ENCODE peak calls at places on chromosomes 11 and 22, in ten cellular contexts. One of them, this sample, is unnamed.

GRCh38 chr11:34379081-34379480 is 21.3 kb upstream of the ABTB2 start:
- DNase-seq in CD8-positive, alpha-beta T cell: no peak
- DNase-seq in fibroblast of the aortic adventitia: no peak
- DNase-seq in A549: no peak
- DNase-seq in GM10248: no peak
- DNase-seq in MM.1S: no peak
- DNase-seq in AG04450: no peak
- DNase-seq in B cell: no peak
- DNase-seq in CD4-positive, alpha-beta T cell: no peak
- DNase-seq in tibial nerve: no peak
- DNase-seq in this sample: no peak

GRCh38 chr11:58900479-58901420 is 38.5 kb upstream of the GLYATL1 start:
- DNase-seq in GM10248: peak; percentile 54
- DNase-seq in fibroblast of the aortic adventitia: peak; percentile 81
- DNase-seq in tibial nerve: peak; percentile 62
- DNase-seq in A549: peak; percentile 47
- DNase-seq in CD8-positive, alpha-beta T cell: no peak
- DNase-seq in CD4-positive, alpha-beta T cell: no peak
- DNase-seq in MM.1S: peak; percentile 71
- DNase-seq in AG04450: peak; percentile 61
- DNase-seq in B cell: peak; percentile 46
- DNase-seq in this sample: peak; percentile 60

GRCh38 chr11:89275966-89276365 is 98.3 kb downstream of the TYR start:
- DNase-seq in A549: no peak
- DNase-seq in MM.1S: no peak
- DNase-seq in CD8-positive, alpha-beta T cell: no peak
- DNase-seq in B cell: no peak
- DNase-seq in tibial nerve: no peak
- DNase-seq in fibroblast of the aortic adventitia: no peak
- DNase-seq in CD4-positive, alpha-beta T cell: no peak
- DNase-seq in GM10248: no peak
- DNase-seq in AG04450: no peak
- DNase-seq in this sample: no peak

GRCh38 chr11:90774727-90775572 is 552.1 kb upstream of the CHORDC1 start:
- DNase-seq in GM10248: no peak
- DNase-seq in A549: no peak
- DNase-seq in fibroblast of the aortic adventitia: no peak
- DNase-seq in CD8-positive, alpha-beta T cell: no peak
- DNase-seq in B cell: no peak
- DNase-seq in MM.1S: no peak
- DNase-seq in AG04450: no peak
- DNase-seq in tibial nerve: no peak
- DNase-seq in CD4-positive, alpha-beta T cell: no peak
- DNase-seq in this sample: no peak

GRCh38 chr11:64559351-64560138 is 31.5 kb upstream of the SLC22A12 start:
- DNase-seq in CD4-positive, alpha-beta T cell: no peak
- DNase-seq in tibial nerve: no peak
- DNase-seq in fibroblast of the aortic adventitia: no peak
- DNase-seq in CD8-positive, alpha-beta T cell: no peak
- DNase-seq in MM.1S: no peak
- DNase-seq in B cell: no peak
- DNase-seq in A549: no peak
- DNase-seq in GM10248: no peak
- DNase-seq in AG04450: no peak
- DNase-seq in this sample: no peak

GRCh38 chr11:105915036-105915435 is 107.0 kb downstream of the MSANTD4 start:
- DNase-seq in A549: no peak
- DNase-seq in MM.1S: no peak
- DNase-seq in B cell: no peak
- DNase-seq in CD8-positive, alpha-beta T cell: no peak
- DNase-seq in tibial nerve: no peak
- DNase-seq in GM10248: no peak
- DNase-seq in CD4-positive, alpha-beta T cell: no peak
- DNase-seq in fibroblast of the aortic adventitia: no peak
- DNase-seq in AG04450: no peak
- DNase-seq in this sample: no peak

GRCh38 chr11:11022126-11022730 is 164.4 kb upstream of the ZBED5 start:
- DNase-seq in B cell: peak; percentile 58
- DNase-seq in MM.1S: peak; percentile 18
- DNase-seq in tibial nerve: no peak
- DNase-seq in A549: peak; percentile 55
- DNase-seq in fibroblast of the aortic adventitia: peak; percentile 63
- DNase-seq in AG04450: no peak
- DNase-seq in CD4-positive, alpha-beta T cell: no peak
- DNase-seq in CD8-positive, alpha-beta T cell: no peak
- DNase-seq in GM10248: peak; percentile 40
- DNase-seq in this sample: peak; percentile 37

GRCh38 chr11:102256251-102256650 is 61.0 kb upstream of the BIRC3 start:
- DNase-seq in CD8-positive, alpha-beta T cell: no peak
- DNase-seq in fibroblast of the aortic adventitia: no peak
- DNase-seq in GM10248: no peak
- DNase-seq in B cell: no peak
- DNase-seq in AG04450: no peak
- DNase-seq in tibial nerve: no peak
- DNase-seq in CD4-positive, alpha-beta T cell: no peak
- DNase-seq in MM.1S: no peak
- DNase-seq in A549: no peak
- DNase-seq in this sample: no peak

GRCh38 chr22:31652911-31653684 is 8.9 kb downstream of the PISD start:
- DNase-seq in MM.1S: no peak
- DNase-seq in tibial nerve: no peak
- DNase-seq in GM10248: no peak
- DNase-seq in B cell: no peak
- DNase-seq in AG04450: no peak
- DNase-seq in CD4-positive, alpha-beta T cell: no peak
- DNase-seq in CD8-positive, alpha-beta T cell: no peak
- DNase-seq in A549: no peak
- DNase-seq in fibroblast of the aortic adventitia: no peak
- DNase-seq in this sample: no peak

GRCh38 chr11:1514349-1515061 is 27.9 kb upstream of the MOB2 start:
- DNase-seq in CD8-positive, alpha-beta T cell: no peak
- DNase-seq in MM.1S: no peak
- DNase-seq in tibial nerve: no peak
- DNase-seq in A549: no peak
- DNase-seq in B cell: no peak
- DNase-seq in GM10248: no peak
- DNase-seq in CD4-positive, alpha-beta T cell: no peak
- DNase-seq in AG04450: no peak
- DNase-seq in fibroblast of the aortic adventitia: no peak
- DNase-seq in this sample: no peak

GRCh38 chr11:123166095-123166559 is 28.9 kb downstream of the CLMP start:
- DNase-seq in tibial nerve: peak; percentile 35
- DNase-seq in CD4-positive, alpha-beta T cell: no peak
- DNase-seq in MM.1S: no peak
- DNase-seq in fibroblast of the aortic adventitia: peak; percentile 74
- DNase-seq in GM10248: no peak
- DNase-seq in A549: no peak
- DNase-seq in CD8-positive, alpha-beta T cell: no peak
- DNase-seq in B cell: no peak
- DNase-seq in AG04450: peak; percentile 97
- DNase-seq in this sample: no peak

GRCh38 chr11:130761560-130762220 is 154.6 kb downstream of the SNX19 start:
- DNase-seq in fibroblast of the aortic adventitia: no peak
- DNase-seq in MM.1S: no peak
- DNase-seq in AG04450: no peak
- DNase-seq in tibial nerve: no peak
- DNase-seq in GM10248: no peak
- DNase-seq in CD4-positive, alpha-beta T cell: no peak
- DNase-seq in A549: no peak
- DNase-seq in CD8-positive, alpha-beta T cell: no peak
- DNase-seq in B cell: no peak
- DNase-seq in this sample: no peak

GRCh38 chr11:76135491-76135890 is 70.8 kb downstream of the WNT11 start:
- DNase-seq in fibroblast of the aortic adventitia: no peak
- DNase-seq in MM.1S: no peak
- DNase-seq in CD8-positive, alpha-beta T cell: no peak
- DNase-seq in tibial nerve: no peak
- DNase-seq in GM10248: no peak
- DNase-seq in B cell: no peak
- DNase-seq in A549: no peak
- DNase-seq in CD4-positive, alpha-beta T cell: no peak
- DNase-seq in AG04450: no peak
- DNase-seq in this sample: no peak

GRCh38 chr11:59845399-59845798 is at the start of gene CBLIF:
- DNase-seq in tibial nerve: no peak
- DNase-seq in B cell: no peak
- DNase-seq in CD4-positive, alpha-beta T cell: no peak
- DNase-seq in GM10248: no peak
- DNase-seq in fibroblast of the aortic adventitia: no peak
- DNase-seq in CD8-positive, alpha-beta T cell: no peak
- DNase-seq in A549: no peak
- DNase-seq in MM.1S: no peak
- DNase-seq in AG04450: no peak
- DNase-seq in this sample: no peak

GRCh38 chr11:104776501-104777170 is 121.6 kb downstream of the CASP12 start:
- DNase-seq in B cell: no peak
- DNase-seq in AG04450: no peak
- DNase-seq in MM.1S: no peak
- DNase-seq in A549: no peak
- DNase-seq in CD8-positive, alpha-beta T cell: no peak
- DNase-seq in fibroblast of the aortic adventitia: no peak
- DNase-seq in tibial nerve: no peak
- DNase-seq in GM10248: no peak
- DNase-seq in CD4-positive, alpha-beta T cell: no peak
- DNase-seq in this sample: no peak

GRCh38 chr11:15159085-15159484 is 44.4 kb downstream of the INSC start:
- DNase-seq in A549: peak; percentile 11
- DNase-seq in CD4-positive, alpha-beta T cell: no peak
- DNase-seq in AG04450: no peak
- DNase-seq in B cell: peak; percentile 33
- DNase-seq in MM.1S: peak; percentile 33
- DNase-seq in fibroblast of the aortic adventitia: peak; percentile 53
- DNase-seq in tibial nerve: no peak
- DNase-seq in GM10248: peak; percentile 24
- DNase-seq in CD8-positive, alpha-beta T cell: no peak
- DNase-seq in this sample: peak; percentile 40

GRCh38 chr11:38461751-38462150 is 1863.7 kb upstream of the RAG2 start:
- DNase-seq in CD4-positive, alpha-beta T cell: no peak
- DNase-seq in A549: no peak
- DNase-seq in AG04450: no peak
- DNase-seq in tibial nerve: no peak
- DNase-seq in MM.1S: no peak
- DNase-seq in CD8-positive, alpha-beta T cell: no peak
- DNase-seq in B cell: no peak
- DNase-seq in GM10248: no peak
- DNase-seq in fibroblast of the aortic adventitia: no peak
- DNase-seq in this sample: no peak

GRCh38 chr11:61815790-61816735 is 740 bp downstream of the FADS1 start:
- DNase-seq in CD4-positive, alpha-beta T cell: no peak
- DNase-seq in A549: peak; percentile 67
- DNase-seq in tibial nerve: peak; percentile 44
- DNase-seq in GM10248: peak; percentile 58
- DNase-seq in fibroblast of the aortic adventitia: peak; percentile 58
- DNase-seq in MM.1S: peak; percentile 64
- DNase-seq in AG04450: no peak
- DNase-seq in B cell: peak; percentile 63
- DNase-seq in CD8-positive, alpha-beta T cell: peak; percentile 41
- DNase-seq in this sample: peak; percentile 74
- TF ChIP-seq CTCF in CD4-positive, alpha-beta T cell: no peak
- TF ChIP-seq CTCF in A549: no peak
- TF ChIP-seq CTCF in tibial nerve: no peak
- TF ChIP-seq CTCF in GM10248: no peak
- TF ChIP-seq CTCF in fibroblast of the aortic adventitia: no peak
- TF ChIP-seq CTCF in MM.1S: no peak
- TF ChIP-seq CTCF in AG04450: no peak
- TF ChIP-seq CTCF in B cell: no peak
- TF ChIP-seq CTCF in CD8-positive, alpha-beta T cell: no peak
- TF ChIP-seq CTCF in this sample: no peak

GRCh38 chr11:47183031-47183856 is 3.0 kb downstream of the PACSIN3 start:
- DNase-seq in tibial nerve: no peak
- DNase-seq in CD4-positive, alpha-beta T cell: no peak
- DNase-seq in B cell: no peak
- DNase-seq in CD8-positive, alpha-beta T cell: no peak
- DNase-seq in AG04450: no peak
- DNase-seq in fibroblast of the aortic adventitia: no peak
- DNase-seq in A549: no peak
- DNase-seq in GM10248: no peak
- DNase-seq in MM.1S: no peak
- DNase-seq in this sample: no peak

GRCh38 chr11:47182380-47182779 is 3.9 kb downstream of the PACSIN3 start:
- DNase-seq in AG04450: no peak
- DNase-seq in tibial nerve: no peak
- DNase-seq in CD4-positive, alpha-beta T cell: no peak
- DNase-seq in B cell: no peak
- DNase-seq in fibroblast of the aortic adventitia: no peak
- DNase-seq in GM10248: no peak
- DNase-seq in CD8-positive, alpha-beta T cell: no peak
- DNase-seq in MM.1S: no peak
- DNase-seq in A549: no peak
- DNase-seq in this sample: no peak

GRCh38 chr11:47185305-47186075 is 744 bp downstream of the PACSIN3 start:
- DNase-seq in AG04450: no peak
- DNase-seq in A549: no peak
- DNase-seq in fibroblast of the aortic adventitia: no peak
- DNase-seq in GM10248: no peak
- DNase-seq in MM.1S: no peak
- DNase-seq in CD8-positive, alpha-beta T cell: no peak
- DNase-seq in tibial nerve: no peak
- DNase-seq in B cell: no peak
- DNase-seq in CD4-positive, alpha-beta T cell: no peak
- DNase-seq in this sample: no peak

GRCh38 chr11:47184711-47185304 is 1.4 kb downstream of the PACSIN3 start:
- DNase-seq in A549: no peak
- DNase-seq in CD8-positive, alpha-beta T cell: no peak
- DNase-seq in tibial nerve: no peak
- DNase-seq in fibroblast of the aortic adventitia: no peak
- DNase-seq in AG04450: no peak
- DNase-seq in GM10248: no peak
- DNase-seq in MM.1S: no peak
- DNase-seq in B cell: no peak
- DNase-seq in CD4-positive, alpha-beta T cell: no peak
- DNase-seq in this sample: no peak

GRCh38 chr11:47183969-47184368 is 2.3 kb downstream of the PACSIN3 start:
- DNase-seq in fibroblast of the aortic adventitia: no peak
- DNase-seq in AG04450: no peak
- DNase-seq in B cell: no peak
- DNase-seq in MM.1S: no peak
- DNase-seq in tibial nerve: no peak
- DNase-seq in A549: no peak
- DNase-seq in CD4-positive, alpha-beta T cell: no peak
- DNase-seq in CD8-positive, alpha-beta T cell: no peak
- DNase-seq in GM10248: no peak
- DNase-seq in this sample: no peak
- TF ChIP-seq CTCF in fibroblast of the aortic adventitia: no peak
- TF ChIP-seq CTCF in AG04450: no peak
- TF ChIP-seq CTCF in B cell: no peak
- TF ChIP-seq CTCF in MM.1S: no peak
- TF ChIP-seq CTCF in tibial nerve: no peak
- TF ChIP-seq CTCF in A549: no peak
- TF ChIP-seq CTCF in CD4-positive, alpha-beta T cell: no peak
- TF ChIP-seq CTCF in CD8-positive, alpha-beta T cell: no peak
- TF ChIP-seq CTCF in GM10248: no peak
- TF ChIP-seq CTCF in this sample: no peak

GRCh38 chr22:37752189-37753061 is 55.3 kb upstream of the GCAT start:
- DNase-seq in AG04450: peak; percentile 47
- DNase-seq in GM10248: no peak
- DNase-seq in CD8-positive, alpha-beta T cell: no peak
- DNase-seq in fibroblast of the aortic adventitia: peak; percentile 99
- DNase-seq in A549: peak; percentile 64
- DNase-seq in CD4-positive, alpha-beta T cell: no peak
- DNase-seq in B cell: no peak
- DNase-seq in tibial nerve: peak; percentile 89
- DNase-seq in MM.1S: no peak
- DNase-seq in this sample: no peak
- TF ChIP-seq CTCF in AG04450: peak; percentile 37
- TF ChIP-seq CTCF in GM10248: no peak
- TF ChIP-seq CTCF in CD8-positive, alpha-beta T cell: no peak
- TF ChIP-seq CTCF in fibroblast of the aortic adventitia: peak; percentile 56
- TF ChIP-seq CTCF in A549: no peak
- TF ChIP-seq CTCF in CD4-positive, alpha-beta T cell: no peak
- TF ChIP-seq CTCF in B cell: no peak
- TF ChIP-seq CTCF in tibial nerve: peak; percentile 8
- TF ChIP-seq CTCF in MM.1S: no peak
- TF ChIP-seq CTCF in this sample: no peak

GRCh38 chr11:66337103-66337899 is 1.1 kb upstream of the RIN1 start:
- DNase-seq in A549: no peak
- DNase-seq in fibroblast of the aortic adventitia: no peak
- DNase-seq in CD4-positive, alpha-beta T cell: no peak
- DNase-seq in CD8-positive, alpha-beta T cell: no peak
- DNase-seq in tibial nerve: no peak
- DNase-seq in B cell: peak; percentile 8
- DNase-seq in MM.1S: no peak
- DNase-seq in AG04450: no peak
- DNase-seq in GM10248: no peak
- DNase-seq in this sample: no peak
- TF ChIP-seq CTCF in A549: no peak
- TF ChIP-seq CTCF in fibroblast of the aortic adventitia: no peak
- TF ChIP-seq CTCF in CD4-positive, alpha-beta T cell: no peak
- TF ChIP-seq CTCF in CD8-positive, alpha-beta T cell: no peak
- TF ChIP-seq CTCF in tibial nerve: no peak
- TF ChIP-seq CTCF in B cell: no peak
- TF ChIP-seq CTCF in MM.1S: no peak
- TF ChIP-seq CTCF in AG04450: no peak
- TF ChIP-seq CTCF in GM10248: no peak
- TF ChIP-seq CTCF in this sample: no peak